ENCODE peak calls at places on chromosomes 12 and 14, in nine cellular contexts. D is nephron progenitor cell; V is astrocyte of the cerebellum; F is CD4-positive, alpha-beta T cell; U is Panc1; W is stimulated activated CD4-positive, alpha-beta T cell treated with anti-CD3 and anti-CD28 coated beads, Interleukin-4, amount 100 ng/mL, for 24 hours; G is NT2/D1; X is LoVo; R is GM19239. B is an unnamed sample.
A peak's percentile ranks its signal among the peaks of the same experiment; 100 is the strongest.

GRCh38 chr14:101442451-101442850 is 118.8 kb upstream of the DIO3 start:
- DNase-seq in D (no peak), V (no peak), F (peak; percentile 40), U (no peak), W (peak; percentile 61), G (no peak), X (no peak), R (no peak), B (no peak)

GRCh38 chr14:54769955-54770863 is 132.4 kb downstream of the GCH1 start:
- DNase-seq in D (no peak), V (no peak), F (no peak), U (no peak), W (no peak), G (no peak), X (no peak), R (no peak), B (no peak)

GRCh38 chr12:127245437-127245836 is 1021.5 kb upstream of the TMEM132C start:
- DNase-seq in D (no peak), V (peak; percentile 20), F (no peak), U (no peak), W (no peak), G (no peak), X (no peak), R (no peak), B (no peak)

GRCh38 chr14:37585101-37585479 is 10.0 kb downstream of the FOXA1 start:
- DNase-seq in D (peak; percentile 33), V (no peak), F (no peak), U (no peak), W (no peak), G (no peak), X (peak; percentile 36), R (no peak), B (no peak)

GRCh38 chr14:101875726-101876268 is 88.6 kb upstream of the DYNC1H1 start:
- DNase-seq in D (no peak), V (no peak), F (no peak), U (no peak), W (no peak), G (no peak), X (no peak), R (no peak), B (no peak)

GRCh38 chr14:58430156-58430555 is 2.6 kb downstream of the KIAA0586 start:
- DNase-seq in D (no peak), V (no peak), F (no peak), U (no peak), W (peak; percentile 23), G (no peak), X (no peak), R (no peak), B (no peak)

GRCh38 chr14:80491562-80492139 is 280.3 kb upstream of the DIO2 start:
- DNase-seq in D (no peak), V (no peak), F (no peak), U (no peak), W (no peak), G (no peak), X (no peak), R (no peak), B (no peak)

GRCh38 chr12:22334696-22335290 is at the start of gene ST8SIA1:
- DNase-seq in D (peak; percentile 66), V (no peak), F (peak; percentile 56), U (no peak), W (peak; percentile 52), G (peak; percentile 40), X (peak; percentile 5), R (peak; percentile 14), B (no peak)

GRCh38 chr14:105313381-105314286 is 914 bp upstream of the PACS2 start:
- DNase-seq in D (peak; percentile 56), V (no peak), F (no peak), U (no peak), W (no peak), G (no peak), X (no peak), R (no peak), B (no peak)

GRCh38 chr14:50961606-50962259 is 17.4 kb upstream of the PYGL start:
- DNase-seq in D (no peak), V (peak; percentile 92), F (no peak), U (peak; percentile 62), W (no peak), G (no peak), X (no peak), R (no peak), B (no peak)

GRCh38 chr14:104935955-104936354 is 11.3 kb downstream of the PLD4 start:
- DNase-seq in D (no peak), V (no peak), F (no peak), U (peak; percentile 18), W (no peak), G (no peak), X (no peak), R (no peak), B (no peak)

GRCh38 chr14:69657961-69658360 is 46.6 kb downstream of the SUSD6 start:
- DNase-seq in D (peak; percentile 17), V (no peak), F (no peak), U (no peak), W (no peak), G (no peak), X (peak; percentile 55), R (no peak), B (no peak)

GRCh38 chr14:36818794-36819384 is 157.2 kb downstream of the PAX9 start:
- DNase-seq in D (no peak), V (no peak), F (no peak), U (no peak), W (no peak), G (no peak), X (no peak), R (no peak), B (no peak)

GRCh38 chr12:100128509-100128908 is 14.2 kb downstream of the BLTP3B start:
- DNase-seq in D (peak; percentile 14), V (no peak), F (no peak), U (no peak), W (no peak), G (no peak), X (no peak), R (no peak), B (no peak)

GRCh38 chr14:23384364-23385080 is 7.7 kb downstream of the CMTM5 start:
- DNase-seq in D (no peak), V (no peak), F (no peak), U (no peak), W (no peak), G (no peak), X (no peak), R (no peak), B (no peak)

GRCh38 chr12:6226002-6226700 is 26.0 kb downstream of the CD9 start:
- DNase-seq in D (no peak), V (peak; percentile 88), F (no peak), U (no peak), W (no peak), G (no peak), X (peak; percentile 42), R (no peak), B (no peak)

GRCh38 chr14:64875350-64875749 is 4.4 kb downstream of the SPTB start:
- DNase-seq in D (no peak), V (no peak), F (no peak), U (no peak), W (no peak), G (no peak), X (no peak), R (no peak), B (no peak)

GRCh38 chr12:19957578-19957977 is 410.8 kb upstream of the PDE3A start:
- DNase-seq in D (no peak), V (no peak), F (no peak), U (no peak), W (no peak), G (no peak), X (no peak), R (no peak), B (no peak)

GRCh38 chr14:68888025-68888850 is 90.9 kb downstream of the ACTN1 start:
- DNase-seq in D (no peak), V (no peak), F (no peak), U (no peak), W (no peak), G (no peak), X (no peak), R (no peak), B (no peak)

GRCh38 chr14:77322209-77322902 is 1.5 kb downstream of the GSTZ1 start:
- DNase-seq in D (no peak), V (no peak), F (no peak), U (no peak), W (no peak), G (no peak), X (no peak), R (no peak), B (no peak)

GRCh38 chr14:61654026-61654425 is 41.3 kb upstream of the HIF1A start:
- DNase-seq in D (no peak), V (no peak), F (no peak), U (no peak), W (no peak), G (no peak), X (no peak), R (no peak), B (no peak)

GRCh38 chr12:71158361-71158882 is 623 bp upstream of the TSPAN8 start:
- DNase-seq in D (no peak), V (no peak), F (no peak), U (no peak), W (no peak), G (no peak), X (peak; percentile 98), R (no peak), B (no peak)

GRCh38 chr12:117119592-117120198 is 20.5 kb upstream of the TESC start:
- DNase-seq in D (peak; percentile 34), V (no peak), F (peak; percentile 8), U (peak; percentile 22), W (peak; percentile 36), G (peak; percentile 50), X (peak; percentile 65), R (peak; percentile 46), B (peak; percentile 55)

GRCh38 chr14:93935213-93935612 is 8.1 kb downstream of the FAM181A start:
- DNase-seq in D (no peak), V (no peak), F (no peak), U (no peak), W (no peak), G (no peak), X (no peak), R (no peak), B (no peak)

GRCh38 chr12:117204146-117204545 is 13.9 kb upstream of the FBXO21 start:
- DNase-seq in D (no peak), V (no peak), F (no peak), U (no peak), W (no peak), G (no peak), X (no peak), R (no peak), B (no peak)

GRCh38 chr12:52316701-52317100 is 4.5 kb downstream of the KRT83 start:
- DNase-seq in D (no peak), V (no peak), F (no peak), U (no peak), W (no peak), G (no peak), X (no peak), R (no peak), B (no peak)

GRCh38 chr12:113831486-113831885 is 134.6 kb downstream of the RBM19 start:
- DNase-seq in D (peak; percentile 32), V (no peak), F (no peak), U (no peak), W (no peak), G (no peak), X (no peak), R (no peak), B (no peak)